ENCODE peak calls at places on chromosomes 4 and X, in nine cellular contexts. V is head of caudate nucleus; S is naive thymus-derived CD8-positive, alpha-beta T cell; H is NCI-H1417 treated with DMSO at 0.1 percent for 48 hours; D is nephron progenitor cell; Y is GM12865; R is RPMI8226; E is NCI-H1092 treated with DMSO at 0.1 percent for 48 hours; A is activated T-cell treated with anti-CD3 and anti-CD28 coated beads for 1 hour. Q is an unnamed sample.
A peak's percentile ranks its signal among the peaks of the same experiment; 100 is the strongest.

GRCh38 chr4:138519436-138519835 is 277.3 kb upstream of the SLC7A11 start:
- DNase-seq in V (no peak), S (no peak), H (no peak), D (no peak), Y (no peak), R (no peak), E (no peak), A (no peak), Q (no peak)

GRCh38 chrX:17214962-17215361 is 160.0 kb upstream of the NHS start:
- DNase-seq in V (no peak), S (no peak), H (no peak), D (no peak), Y (no peak), R (no peak), E (no peak), A (no peak), Q (no peak)

GRCh38 chrX:105282077-105282476 is 61.6 kb upstream of the TEX13A start:
- DNase-seq in V (no peak), S (no peak), H (no peak), D (no peak), Y (no peak), R (no peak), E (no peak), A (no peak), Q (no peak)

GRCh38 chrX:11381464-11381863 is 88.3 kb downstream of the AMELX start:
- DNase-seq in V (no peak), S (no peak), H (no peak), D (peak; percentile 20), Y (peak; percentile 65), R (peak; percentile 46), E (peak; percentile 37), A (no peak), Q (peak; percentile 82)

GRCh38 chr4:173252024-173252935 is 81.9 kb downstream of the HMGB2 start:
- DNase-seq in V (no peak), S (no peak), H (peak; percentile 52), D (peak; percentile 14), Y (peak; percentile 30), R (no peak), E (peak; percentile 46), A (no peak), Q (no peak)

GRCh38 chr4:15778191-15778741 is at the start of gene CD38:
- DNase-seq in V (peak; percentile 49), S (peak; percentile 39), H (no peak), D (peak; percentile 47), Y (peak; percentile 88), R (peak; percentile 84), E (no peak), A (no peak), Q (peak; percentile 65)

GRCh38 chr4:173505924-173506779 is 23.9 kb downstream of the HAND2 start:
- DNase-seq in V (no peak), S (no peak), H (peak; percentile 17), D (peak; percentile 57), Y (peak; percentile 73), R (peak; percentile 40), E (peak; percentile 34), A (no peak), Q (peak; percentile 81)

GRCh38 chr4:180261346-180261745 is 1981.9 kb upstream of the TENM3 start:
- DNase-seq in V (no peak), S (no peak), H (no peak), D (no peak), Y (no peak), R (no peak), E (no peak), A (no peak), Q (no peak)

GRCh38 chr4:155666701-155667537 is at the start of gene GUCY1A1:
- DNase-seq in V (peak; percentile 53), S (peak; percentile 3), H (no peak), D (peak; percentile 55), Y (peak; percentile 78), R (peak; percentile 52), E (no peak), A (no peak), Q (no peak)

GRCh38 chrX:109774706-109775105 is 41.6 kb upstream of the ACSL4 start:
- DNase-seq in V (no peak), S (no peak), H (no peak), D (no peak), Y (peak; percentile 73), R (no peak), E (no peak), A (no peak), Q (no peak)

GRCh38 chr4:156889616-156890594 is 81.7 kb downstream of the PDGFC start:
- DNase-seq in V (no peak), S (no peak), H (no peak), D (no peak), Y (no peak), R (peak; percentile 39), E (no peak), A (no peak), Q (no peak)

GRCh38 chr4:24568425-24568824 is 15.9 kb downstream of the DHX15 start:
- DNase-seq in V (no peak), S (no peak), H (no peak), D (no peak), Y (no peak), R (no peak), E (no peak), A (no peak), Q (no peak)

GRCh38 chr4:126735294-126736132 is 897.2 kb upstream of the INTU start:
- DNase-seq in V (no peak), S (no peak), H (no peak), D (no peak), Y (no peak), R (no peak), E (no peak), A (no peak), Q (no peak)

GRCh38 chrX:19659929-19660328 is 144.6 kb upstream of the MAP3K15 start:
- DNase-seq in V (no peak), S (no peak), H (no peak), D (no peak), Y (no peak), R (no peak), E (no peak), A (no peak), Q (peak; percentile 68)

GRCh38 chr4:118798658-118799057 is 37.3 kb downstream of the SEC24D start:
- DNase-seq in V (no peak), S (no peak), H (no peak), D (no peak), Y (no peak), R (no peak), E (no peak), A (no peak), Q (no peak)

GRCh38 chr4:155906554-155907247 is 3.2 kb downstream of the TDO2 start:
- DNase-seq in V (no peak), S (no peak), H (no peak), D (no peak), Y (no peak), R (no peak), E (peak; percentile 9), A (no peak), Q (no peak)

GRCh38 chrX:95703696-95704095 is 980.9 kb upstream of the DIAPH2 start:
- DNase-seq in V (no peak), S (no peak), H (no peak), D (no peak), Y (no peak), R (no peak), E (no peak), A (no peak), Q (no peak)

GRCh38 chrX:107565916-107566602 is 62.3 kb upstream of the PRPS1 start:
- DNase-seq in V (peak; percentile 30), S (no peak), H (no peak), D (peak; percentile 25), Y (peak; percentile 2), R (no peak), E (peak; percentile 35), A (no peak), Q (no peak)

GRCh38 chrX:46626566-46626965 is 53.0 kb downstream of the CHST7 start:
- DNase-seq in V (no peak), S (no peak), H (no peak), D (no peak), Y (peak; percentile 74), R (no peak), E (no peak), A (no peak), Q (no peak)

GRCh38 chr4:128649575-128650205 is 159.8 kb upstream of the JADE1 start:
- DNase-seq in V (no peak), S (no peak), H (no peak), D (no peak), Y (no peak), R (no peak), E (no peak), A (no peak), Q (no peak)

GRCh38 chrX:16920116-16920515 is 26.3 kb upstream of the REPS2 start:
- DNase-seq in V (no peak), S (no peak), H (no peak), D (no peak), Y (no peak), R (peak; percentile 73), E (no peak), A (no peak), Q (no peak)

GRCh38 chr4:186104895-186105720 is 604 bp downstream of the FAM149A start:
- DNase-seq in V (no peak), S (no peak), H (no peak), D (peak; percentile 63), Y (no peak), R (peak; percentile 5), E (no peak), A (no peak), Q (no peak)

GRCh38 chrX:149829751-149830191 is 48.0 kb downstream of the MAGEA9 start:
- DNase-seq in V (no peak), S (peak; percentile 17), H (no peak), D (no peak), Y (peak; percentile 70), R (no peak), E (no peak), A (no peak), Q (no peak)

GRCh38 chrX:107667426-107667825 is 39.1 kb downstream of the PRPS1 start:
- DNase-seq in V (no peak), S (no peak), H (no peak), D (no peak), Y (no peak), R (no peak), E (no peak), A (no peak), Q (no peak)

GRCh38 chrX:122914256-122914655 is 269.8 kb upstream of the GRIA3 start:
- DNase-seq in V (no peak), S (no peak), H (no peak), D (no peak), Y (no peak), R (no peak), E (no peak), A (no peak), Q (no peak)

GRCh38 chr4:86831262-86832090 is 17.7 kb downstream of the SLC10A6 start:
- DNase-seq in V (no peak), S (no peak), H (no peak), D (no peak), Y (no peak), R (no peak), E (no peak), A (no peak), Q (no peak)